ENCODE peak calls at places on chromosomes 6 and 20, in four cellular contexts. S is heart right ventricle, P is upper lobe of right lung, Y is colonic mucosa. X is an unnamed sample. For H3K4me1, the result is how much of the 10 kb centered on the place peaks cover.

GRCh38 chr6:79869600-79870084 is 77.7 kb downstream of the ELOVL4 start:
- DNase-seq in S (peak), P (peak), Y (peak), X (peak)

GRCh38 chr6:21856096-21856825 is 262.7 kb downstream of the SOX4 start:
- DNase-seq in S (no peak), P (no peak), Y (no peak), X (no peak)

GRCh38 chr20:58980711-58981563 is at the start of gene NELFCD:
- DNase-seq in S (peak), P (peak), Y (peak), X (peak)

GRCh38 chr6:111207141-111207858 is 120.0 kb downstream of the SLC16A10 start:
- DNase-seq in S (no peak), P (no peak), Y (no peak), X (no peak)

GRCh38 chr20:18638768-18639167 is 50.9 kb downstream of the DTD1 start:
- DNase-seq in S (no peak), P (no peak), Y (no peak), X (no peak)

GRCh38 chr6:56540950-56541600 is 101.6 kb downstream of the DST start:
- DNase-seq in S (no peak), P (no peak), Y (no peak), X (no peak)

GRCh38 chr6:108765495-108765894 is 82.7 kb upstream of the ARMC2 start:
- DNase-seq in S (no peak), P (no peak), Y (no peak), X (no peak)

GRCh38 chr6:113057567-113058053 is 710.5 kb downstream of the RFPL4B start:
- DNase-seq in S (no peak), P (no peak), Y (no peak), X (no peak)

GRCh38 chr6:129046526-129046925 is 163.6 kb downstream of the LAMA2 start:
- DNase-seq in S (no peak), P (no peak), Y (no peak), X (no peak)

GRCh38 chr20:7113577-7114466 is 346.3 kb downstream of the BMP2 start:
- DNase-seq in S (peak), P (no peak), Y (no peak), X (peak)

GRCh38 chr20:63659370-63659769 is 1.3 kb downstream of the RTEL1 start:
- DNase-seq in S (no peak), P (no peak), Y (no peak), X (no peak)

GRCh38 chr6:106688177-106688951 is 59.0 kb downstream of the QRSL1 start:
- DNase-seq in S (no peak), P (no peak), Y (no peak), X (no peak)

GRCh38 chr6:16355699-16356481 is 117.5 kb downstream of the GMPR start:
- DNase-seq in S (no peak), P (no peak), Y (no peak), X (peak)

GRCh38 chr6:33161354-33162320 is 30.6 kb downstream of the COL11A2 start:
- DNase-seq in S (peak), P (peak), Y (peak), X (peak)

GRCh38 chr20:41526327-41526726 is 91.8 kb downstream of the CHD6 start:
- DNase-seq in S (no peak), P (no peak), Y (peak), X (no peak)

GRCh38 chr6:136607204-136607931 is 57.1 kb upstream of the MAP7 start:
- DNase-seq in S (no peak), P (no peak), Y (peak), X (no peak)

GRCh38 chr20:52346797-52347196 is 155.2 kb upstream of the ZFP64 start:
- DNase-seq in S (no peak), P (no peak), Y (no peak), X (no peak)

GRCh38 chr6:158847786-158848185 is 28.6 kb upstream of the EZR start:
- DNase-seq in S (no peak), P (no peak), Y (no peak), X (no peak)

GRCh38 chr20:60999256-60999655 is 252.8 kb upstream of the CDH4 start:
- DNase-seq in S (no peak), P (no peak), Y (no peak), X (no peak)

GRCh38 chr20:55953201-55953600 is 52.1 kb downstream of the CBLN4 start:
- DNase-seq in S (no peak), P (no peak), Y (no peak), X (no peak)

GRCh38 chr20:63591786-63592355 is 17.8 kb upstream of the HELZ2 start:
- DNase-seq in S (no peak), P (no peak), Y (no peak), X (no peak)

GRCh38 chr20:63854766-63855362 is 6.4 kb upstream of the ABHD16B start:
- DNase-seq in S (peak), P (no peak), Y (no peak), X (peak)

GRCh38 chr6:146871613-146872465 is 273.1 kb downstream of the ADGB start:
- DNase-seq in S (no peak), P (no peak), Y (no peak), X (no peak)

GRCh38 chr20:43655937-43656336 is 11.0 kb upstream of the MYBL2 start:
- DNase-seq in S (no peak), P (no peak), Y (no peak), X (peak)

GRCh38 chr20:54254596-54254995 is 46.7 kb downstream of the PFDN4 start:
- DNase-seq in S (no peak), P (no peak), Y (no peak), X (no peak)

GRCh38 chr20:38658879-38659612 is 57.4 kb downstream of the ARHGAP40 start:
- DNase-seq in S (no peak), P (no peak), Y (no peak), X (peak)

GRCh38 chr20:29497261-29497671 is 1760.2 kb upstream of the DEFB115 start:
- DNase-seq in S (peak), P (peak), Y (peak), X (no peak)

GRCh38 chr6:36908758-36909157 is 23.0 kb downstream of the C6orf89 start:
- DNase-seq in S (no peak), P (no peak), Y (no peak), X (no peak)

GRCh38 chr6:15243994-15244604 is 1.8 kb upstream of the JARID2 start:
- DNase-seq in S (no peak), P (no peak), Y (peak), X (peak)

GRCh38 chr20:53738039-53738944 is 144.7 kb upstream of the ZNF217 start:
- DNase-seq in S (peak), P (peak), Y (peak), X (peak)

GRCh38 chr6:131244942-131245341 is 109.7 kb downstream of the AKAP7 start:
- DNase-seq in S (no peak), P (no peak), Y (no peak), X (no peak)

GRCh38 chr6:148146717-148147116 is 195.9 kb upstream of the SASH1 start:
- DNase-seq in S (no peak), P (no peak), Y (no peak), X (no peak)

GRCh38 chr6:140879861-140880260 is 1252.9 kb upstream of the GJE1 start:
- DNase-seq in S (no peak), P (no peak), Y (no peak), X (no peak)

GRCh38 chr6:170258395-170258794 is 32.5 kb downstream of the DLL1 start:
- DNase-seq in S (no peak), P (no peak), Y (no peak), X (no peak)

GRCh38 chr6:106766201-106766600 is 136.8 kb downstream of the QRSL1 start:
- DNase-seq in S (no peak), P (no peak), Y (no peak), X (no peak)

GRCh38 chr20:667351-668034 is 8.1 kb downstream of the SCRT2 start:
- DNase-seq in S (peak), P (peak), Y (peak), X (peak)

GRCh38 chr6:148934534-148934933 is 187.7 kb downstream of the UST start:
- DNase-seq in S (no peak), P (no peak), Y (peak), X (no peak)

GRCh38 chr6:25697537-25698340 is 45.7 kb downstream of the SCGN start:
- DNase-seq in S (no peak), P (no peak), Y (no peak), X (no peak)

GRCh38 chr6:52063584-52064400 is 23.6 kb downstream of the PKHD1 start:
- DNase-seq in S (no peak), P (no peak), Y (peak), X (peak)

DNA sequence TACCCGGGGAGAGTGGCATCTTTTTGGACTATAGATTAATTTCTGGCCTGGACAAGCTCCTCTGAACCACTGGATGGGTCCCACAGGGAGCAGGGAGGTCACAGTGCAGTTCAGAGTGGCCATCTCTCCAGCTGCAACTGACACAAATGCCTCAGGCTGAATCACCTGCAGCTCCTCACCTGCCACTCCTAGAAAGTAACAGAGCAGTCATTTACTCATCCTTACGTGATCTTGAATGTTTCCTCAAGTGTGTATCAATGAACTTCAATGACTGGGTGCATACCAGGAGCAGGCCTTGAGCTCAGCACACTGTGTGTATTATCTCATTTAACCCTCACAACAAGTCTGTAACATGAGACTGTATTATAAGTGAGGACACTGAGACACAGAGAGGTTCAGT is 40.0 kb upstream of the SIRPG start:
- DNase-seq in S (no peak), P (no peak), Y (no peak), X (no peak)
- H3K4me1 ChIP-seq in S (under half), P (under half), Y (under half), X (under half)

GRCh38 chr6:5736016-5736738 is 270.5 kb downstream of the NRN1 start:
- DNase-seq in S (no peak), P (no peak), Y (no peak), X (peak)

GRCh38 chr6:5732496-5732895 is 274.2 kb downstream of the NRN1 start:
- DNase-seq in S (no peak), P (no peak), Y (no peak), X (no peak)

GRCh38 chr6:5738211-5738610 is 268.5 kb downstream of the NRN1 start:
- DNase-seq in S (no peak), P (no peak), Y (no peak), X (no peak)

DNA sequence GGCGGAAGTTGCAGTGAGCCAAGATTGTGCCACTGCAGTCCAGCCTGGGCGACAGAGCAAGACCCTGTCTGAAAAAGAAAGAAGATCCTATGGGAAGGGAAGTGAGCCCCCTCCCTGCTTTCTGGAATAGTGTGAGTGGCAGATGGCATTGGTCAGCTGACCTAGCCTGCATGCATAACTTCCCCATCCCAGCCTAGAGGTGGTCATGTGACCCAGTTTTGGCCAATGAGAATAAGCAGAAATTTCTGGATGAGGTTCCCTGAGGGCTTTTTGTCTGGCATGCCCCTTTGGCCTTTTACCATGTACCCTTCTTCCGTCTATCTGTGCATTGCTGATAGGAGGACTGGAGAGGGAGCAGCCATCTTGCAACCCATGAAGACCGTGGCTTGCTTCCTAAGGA is 269.3 kb downstream of the NRN1 start:
- DNase-seq in S (no peak), P (no peak), Y (no peak), X (peak)
- H3K4me1 ChIP-seq in S (under half), P (under half), Y (under half), X (under half)

GRCh38 chr6:41727705-41728072 is 7.7 kb downstream of the TFEB start:
- DNase-seq in S (no peak), P (no peak), Y (no peak), X (no peak)

GRCh38 chr6:41728954-41729353 is 6.5 kb downstream of the TFEB start:
- DNase-seq in S (no peak), P (peak), Y (no peak), X (no peak)

GRCh38 chr6:41726876-41727275 is 8.5 kb downstream of the TFEB start:
- DNase-seq in S (no peak), P (no peak), Y (no peak), X (no peak)

GRCh38 chr6:41729624-41730023 is 5.8 kb downstream of the TFEB start:
- DNase-seq in S (no peak), P (peak), Y (no peak), X (no peak)

DNA sequence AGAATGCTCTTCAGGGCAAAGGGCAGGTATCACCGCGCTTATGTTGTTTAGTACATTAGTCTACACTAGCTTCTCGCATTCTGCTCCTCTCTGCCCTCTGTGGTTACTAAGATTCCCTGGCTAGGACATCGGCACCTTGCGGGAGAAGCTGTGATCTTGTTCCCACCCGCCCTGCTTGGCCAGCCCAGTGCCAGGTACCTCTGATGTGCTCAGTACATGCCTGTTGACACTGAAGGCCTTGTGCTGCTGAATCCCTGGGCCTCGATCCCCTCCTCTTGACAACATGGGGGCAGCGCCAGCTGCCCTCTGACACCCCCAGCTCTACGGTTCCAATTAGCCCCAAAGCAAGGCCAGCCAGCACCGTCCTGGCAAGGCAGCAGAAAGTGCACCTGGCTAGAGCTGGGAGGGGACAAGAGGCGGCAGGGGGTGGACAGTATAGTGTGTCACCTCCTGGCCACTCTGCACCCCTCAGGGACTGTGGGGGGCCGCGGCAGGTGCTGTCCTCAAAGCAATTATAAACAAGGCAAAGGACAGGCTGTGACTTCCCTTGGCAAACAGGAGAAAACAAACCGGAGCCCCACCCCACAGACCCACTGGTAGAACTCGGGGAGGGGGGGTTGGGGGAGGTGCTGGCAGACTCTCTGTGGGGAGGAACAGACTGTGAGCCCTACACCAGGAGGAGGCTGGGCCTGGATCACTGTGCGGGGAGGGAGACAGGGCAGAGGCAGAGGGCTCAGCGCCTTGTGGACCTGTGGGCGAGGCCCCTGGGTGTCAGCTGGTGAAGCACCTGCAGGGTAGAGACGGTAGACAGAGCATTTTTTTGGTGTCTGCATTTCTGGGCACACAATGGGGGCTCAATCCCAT is 7.1 kb downstream of the TFEB start:
- DNase-seq in S (no peak), P (no peak), Y (peak), X (no peak)
- H3K4me1 ChIP-seq in S (half or more), P (half or more), Y (under half), X (under half)

DNA sequence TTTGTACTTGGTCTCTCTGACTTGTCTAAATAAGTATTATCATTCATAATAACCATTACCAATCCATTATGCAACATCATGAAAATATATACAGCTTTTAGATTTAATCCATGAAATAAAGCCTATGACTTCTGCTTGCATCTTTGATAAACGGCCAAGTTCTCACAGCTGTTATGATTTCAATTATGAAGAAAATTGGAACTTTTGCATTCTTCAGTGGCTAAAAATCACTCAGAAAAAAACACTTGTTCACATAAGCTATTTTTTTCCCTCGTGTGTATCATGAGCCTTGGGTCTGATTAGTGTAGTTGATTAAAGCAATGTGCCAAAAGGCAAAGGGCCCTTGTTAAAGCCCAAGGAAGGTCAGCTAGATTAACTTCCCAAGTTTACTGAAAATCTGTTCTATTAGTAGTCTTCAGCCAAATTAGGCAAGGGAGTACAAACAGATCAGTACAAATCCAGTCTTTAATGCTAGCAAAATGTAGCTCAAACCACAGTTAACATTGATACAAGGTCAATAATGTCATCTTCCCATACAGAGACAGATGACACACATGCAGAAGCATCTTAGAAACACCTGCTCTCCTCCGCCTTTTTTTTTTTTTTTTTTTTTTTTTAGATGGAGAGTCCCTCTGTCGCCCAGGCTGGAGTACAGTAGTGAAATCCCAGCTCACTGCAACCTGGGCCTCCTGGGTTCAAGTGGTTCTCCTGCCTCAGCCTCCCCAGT is 69.9 kb downstream of the SGK1 start:
- DNase-seq in S (no peak), P (no peak), Y (no peak), X (no peak)
- H3K4me1 ChIP-seq in S (under half), P (under half), Y (under half), X (under half)

DNA sequence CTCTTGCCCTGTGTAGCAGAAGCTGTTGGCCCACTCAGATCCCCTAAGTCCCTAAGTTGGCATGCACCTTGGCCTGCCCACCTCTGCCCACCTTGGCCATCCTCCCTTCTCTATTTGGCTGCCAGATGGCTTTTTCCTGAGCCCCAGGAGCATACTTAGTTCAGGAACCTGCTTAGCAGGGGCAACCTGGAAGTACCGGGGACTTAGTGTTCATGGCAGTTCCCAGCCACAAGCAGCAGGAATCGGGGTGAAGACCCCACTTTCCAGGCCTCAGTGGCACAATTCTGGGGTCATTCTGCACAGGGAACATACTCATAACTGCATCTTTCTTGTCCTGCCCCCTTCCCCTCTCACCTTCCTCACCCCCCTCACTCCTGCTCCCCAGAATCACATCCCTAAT is 158.0 kb upstream of the PMEPA1 start:
- DNase-seq in S (no peak), P (no peak), Y (no peak), X (no peak)
- H3K4me1 ChIP-seq in S (under half), P (under half), Y (under half), X (under half)

DNA sequence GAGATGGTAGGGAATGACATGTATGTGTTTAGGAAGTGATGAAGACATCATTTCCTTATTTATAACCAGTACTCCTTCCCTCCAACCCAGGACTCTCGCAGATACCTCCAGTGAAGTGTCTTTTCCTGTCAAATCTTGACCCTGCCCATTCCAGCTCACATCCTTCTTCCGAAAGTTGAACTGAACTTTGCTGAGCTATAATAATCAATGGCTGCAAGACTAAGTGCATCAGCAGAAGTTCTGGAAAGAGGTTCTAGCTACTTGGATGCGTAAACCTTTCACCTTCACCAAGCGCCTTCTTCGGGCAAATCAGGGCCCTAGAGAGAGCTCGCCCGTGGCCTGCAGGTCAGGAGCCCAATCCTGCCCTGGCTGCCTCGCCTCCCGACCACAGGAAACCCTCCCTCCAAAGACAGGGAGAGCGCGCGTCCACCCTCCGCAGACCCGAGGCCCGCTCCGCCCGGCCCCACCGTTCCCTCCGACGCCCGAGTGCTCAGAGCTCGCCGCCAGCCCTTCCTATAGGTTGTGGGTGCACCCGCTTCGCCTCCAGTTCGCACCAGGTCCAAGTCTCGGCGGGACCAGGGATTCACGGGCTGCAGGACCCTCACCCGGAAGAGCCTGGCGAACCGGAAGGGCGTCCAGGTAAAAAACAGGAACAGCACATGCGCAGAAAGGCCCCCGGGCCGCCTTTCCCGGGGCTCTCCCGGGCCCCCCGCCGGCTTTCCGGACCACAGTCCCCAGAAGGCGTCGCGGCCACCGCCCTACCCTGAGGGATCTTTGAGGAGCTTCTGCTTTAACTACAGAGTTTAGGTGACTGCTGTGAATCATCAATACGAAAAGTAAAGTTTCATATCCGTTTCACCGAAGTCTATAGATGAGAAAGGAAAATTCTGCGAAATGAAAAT is at the start of gene ZNF334:
- DNase-seq in S (peak), P (peak), Y (peak), X (peak)
- H3K4me1 ChIP-seq in S (under half), P (under half), Y (under half), X (under half)